ENCODE peak calls at places on chromosomes 5 and 9, in six cellular contexts. I, P, H, U, W and A are unnamed samples.

GRCh38 chr5:88193896-88194295 is 74.7 kb downstream of the TMEM161B start:
- DNase-seq in I (no peak), P (no peak), H (no peak), U (no peak), W (no peak), A (no peak)

GRCh38 chr9:137764981-137765380 is 112.6 kb upstream of the CACNA1B start:
- DNase-seq in I (no peak), P (no peak), H (no peak), U (no peak), W (no peak), A (no peak)

GRCh38 chr9:130266236-130267098 is 907 bp downstream of the HMCN2 start:
- DNase-seq in I (no peak), P (no peak), H (no peak), U (no peak), W (no peak), A (no peak)

GRCh38 chr5:76813982-76814562 is 4.8 kb upstream of the F2RL1 start:
- DNase-seq in I (peak; percentile 90), P (no peak), H (no peak), U (no peak), W (peak; percentile 96), A (no peak)

GRCh38 chr9:36470891-36471290 is 70.8 kb upstream of the RNF38 start:
- DNase-seq in I (peak; percentile 55), P (peak; percentile 34), H (peak; percentile 65), U (no peak), W (peak; percentile 82), A (peak; percentile 59)

GRCh38 chr9:21553441-21553840 is 71.3 kb upstream of the IFNE start:
- DNase-seq in I (no peak), P (no peak), H (no peak), U (no peak), W (no peak), A (no peak)

GRCh38 chr5:37437716-37438115 is 58.6 kb downstream of the WDR70 start:
- DNase-seq in I (no peak), P (no peak), H (no peak), U (no peak), W (no peak), A (no peak)

GRCh38 chr5:42583322-42583721 is 160.1 kb downstream of the GHR start:
- DNase-seq in I (peak; percentile 48), P (peak; percentile 36), H (peak; percentile 65), U (peak; percentile 40), W (peak; percentile 54), A (no peak)

GRCh38 chr9:129252937-129253819 is 75.1 kb upstream of the IER5L start:
- DNase-seq in I (no peak), P (peak; percentile 33), H (no peak), U (no peak), W (no peak), A (peak; percentile 62)

GRCh38 chr5:122500245-122501086 is 188.4 kb downstream of the SNCAIP start:
- DNase-seq in I (no peak), P (peak; percentile 32), H (no peak), U (peak; percentile 5), W (peak; percentile 67), A (no peak)

GRCh38 chr5:140855772-140856674 is at the start of gene PCDHA10:
- DNase-seq in I (peak; percentile 6), P (no peak), H (no peak), U (no peak), W (no peak), A (no peak)

GRCh38 chr9:127209220-127209619 is 55.4 kb upstream of the GARNL3 start:
- DNase-seq in I (peak; percentile 17), P (peak; percentile 25), H (no peak), U (no peak), W (no peak), A (no peak)

GRCh38 chr5:7047862-7048261 is 334.6 kb downstream of the TENT4A start:
- DNase-seq in I (no peak), P (no peak), H (peak; percentile 54), U (peak; percentile 80), W (no peak), A (no peak)

GRCh38 chr5:177600458-177601018 is 606 bp downstream of the B4GALT7 start:
- DNase-seq in I (no peak), P (no peak), H (no peak), U (no peak), W (no peak), A (no peak)

GRCh38 chr5:79023323-79023722 is 38.2 kb upstream of the ARSB start:
- DNase-seq in I (no peak), P (no peak), H (no peak), U (peak; percentile 37), W (no peak), A (no peak)

GRCh38 chr5:169716287-169716686 is 79.2 kb downstream of the DOCK2 start:
- DNase-seq in I (peak; percentile 56), P (no peak), H (no peak), U (no peak), W (peak; percentile 52), A (no peak)

GRCh38 chr9:98108540-98109031 is 10.4 kb downstream of the TRIM14 start:
- DNase-seq in I (no peak), P (no peak), H (no peak), U (no peak), W (no peak), A (no peak)

GRCh38 chr9:22169243-22169642 is 160.1 kb upstream of the CDKN2B start:
- DNase-seq in I (no peak), P (no peak), H (no peak), U (no peak), W (peak; percentile 58), A (no peak)